ENCODE peak calls at places on chromosomes 5 and 9, in eight cellular contexts. One of them, this sample, is unnamed.

GRCh38 chr5:142435410-142436115 is 110.7 kb upstream of the SPRY4 start:
- DNase-seq in fibroblast of the conjunctiva: no peak
- DNase-seq in iPS-NIHi11: no peak
- DNase-seq in NCI-H1092: no peak
- DNase-seq in SW480: peak; percentile 43
- DNase-seq in central memory CD8-positive, alpha-beta T cell: no peak
- DNase-seq in naive B cell: no peak
- DNase-seq in H4: no peak
- DNase-seq in this sample: no peak

GRCh38 chr9:134811673-134812668 is 68.6 kb upstream of the FCN2 start:
- DNase-seq in H4: no peak
- DNase-seq in central memory CD8-positive, alpha-beta T cell: no peak
- DNase-seq in naive B cell: no peak
- DNase-seq in iPS-NIHi11: no peak
- DNase-seq in SW480: peak; percentile 40
- DNase-seq in fibroblast of the conjunctiva: no peak
- DNase-seq in NCI-H1092: no peak
- DNase-seq in this sample: no peak

GRCh38 chr9:15837079-15837679 is 284.3 kb downstream of the CCDC171 start:
- DNase-seq in H4: peak; percentile 52
- DNase-seq in naive B cell: peak; percentile 13
- DNase-seq in central memory CD8-positive, alpha-beta T cell: no peak
- DNase-seq in NCI-H1092: peak; percentile 27
- DNase-seq in fibroblast of the conjunctiva: peak; percentile 51
- DNase-seq in iPS-NIHi11: peak; percentile 60
- DNase-seq in SW480: peak; percentile 49
- DNase-seq in this sample: peak; percentile 58

GRCh38 chr9:22307013-22307711 is 139.5 kb upstream of the DMRTA1 start:
- DNase-seq in H4: no peak
- DNase-seq in naive B cell: peak; percentile 1
- DNase-seq in central memory CD8-positive, alpha-beta T cell: no peak
- DNase-seq in fibroblast of the conjunctiva: peak; percentile 56
- DNase-seq in NCI-H1092: peak; percentile 75
- DNase-seq in iPS-NIHi11: peak; percentile 32
- DNase-seq in SW480: peak; percentile 59
- DNase-seq in this sample: peak; percentile 67

GRCh38 chr5:88552406-88552805 is 283.8 kb upstream of the TMEM161B start:
- DNase-seq in naive B cell: no peak
- DNase-seq in central memory CD8-positive, alpha-beta T cell: no peak
- DNase-seq in NCI-H1092: no peak
- DNase-seq in H4: no peak
- DNase-seq in fibroblast of the conjunctiva: no peak
- DNase-seq in iPS-NIHi11: no peak
- DNase-seq in SW480: no peak
- DNase-seq in this sample: no peak

GRCh38 chr9:113963017-113963620 is 87.0 kb downstream of the ZNF618 start:
- DNase-seq in H4: peak; percentile 35
- DNase-seq in central memory CD8-positive, alpha-beta T cell: no peak
- DNase-seq in fibroblast of the conjunctiva: no peak
- DNase-seq in SW480: peak; percentile 35
- DNase-seq in iPS-NIHi11: peak; percentile 79
- DNase-seq in NCI-H1092: no peak
- DNase-seq in naive B cell: peak; percentile 12
- DNase-seq in this sample: peak; percentile 17

GRCh38 chr5:176754376-176754942 is 55.9 kb upstream of the UNC5A start:
- DNase-seq in SW480: no peak
- DNase-seq in fibroblast of the conjunctiva: no peak
- DNase-seq in NCI-H1092: no peak
- DNase-seq in central memory CD8-positive, alpha-beta T cell: no peak
- DNase-seq in naive B cell: no peak
- DNase-seq in H4: no peak
- DNase-seq in iPS-NIHi11: no peak
- DNase-seq in this sample: no peak

GRCh38 chr9:99167120-99167519 is 54.6 kb downstream of the ALG2 start:
- DNase-seq in SW480: peak; percentile 4
- DNase-seq in central memory CD8-positive, alpha-beta T cell: no peak
- DNase-seq in fibroblast of the conjunctiva: no peak
- DNase-seq in NCI-H1092: no peak
- DNase-seq in iPS-NIHi11: no peak
- DNase-seq in H4: no peak
- DNase-seq in naive B cell: no peak
- DNase-seq in this sample: no peak

GRCh38 chr9:117737721-117738226 is 33.6 kb downstream of the TLR4 start:
- DNase-seq in H4: no peak
- DNase-seq in fibroblast of the conjunctiva: no peak
- DNase-seq in iPS-NIHi11: no peak
- DNase-seq in SW480: no peak
- DNase-seq in NCI-H1092: no peak
- DNase-seq in naive B cell: no peak
- DNase-seq in central memory CD8-positive, alpha-beta T cell: no peak
- DNase-seq in this sample: no peak

GRCh38 chr9:131469369-131469768 is 33.3 kb upstream of the POMT1 start:
- DNase-seq in naive B cell: no peak
- DNase-seq in H4: no peak
- DNase-seq in SW480: no peak
- DNase-seq in fibroblast of the conjunctiva: no peak
- DNase-seq in iPS-NIHi11: no peak
- DNase-seq in central memory CD8-positive, alpha-beta T cell: no peak
- DNase-seq in NCI-H1092: no peak
- DNase-seq in this sample: no peak

GRCh38 chr5:134255418-134256150 is 29.7 kb upstream of the PPP2CA start:
- DNase-seq in central memory CD8-positive, alpha-beta T cell: no peak
- DNase-seq in H4: no peak
- DNase-seq in naive B cell: no peak
- DNase-seq in iPS-NIHi11: no peak
- DNase-seq in NCI-H1092: no peak
- DNase-seq in SW480: no peak
- DNase-seq in fibroblast of the conjunctiva: no peak
- DNase-seq in this sample: no peak

GRCh38 chr5:91101777-91102379 is 281.2 kb downstream of the ARRDC3 start:
- DNase-seq in H4: peak; percentile 81
- DNase-seq in iPS-NIHi11: peak; percentile 84
- DNase-seq in NCI-H1092: peak; percentile 17
- DNase-seq in central memory CD8-positive, alpha-beta T cell: no peak
- DNase-seq in SW480: peak; percentile 64
- DNase-seq in naive B cell: peak; percentile 45
- DNase-seq in fibroblast of the conjunctiva: peak; percentile 84
- DNase-seq in this sample: peak; percentile 59

GRCh38 chr5:73783823-73784222 is 157.8 kb downstream of the ARHGEF28 start:
- DNase-seq in NCI-H1092: no peak
- DNase-seq in naive B cell: no peak
- DNase-seq in H4: peak; percentile 18
- DNase-seq in central memory CD8-positive, alpha-beta T cell: no peak
- DNase-seq in fibroblast of the conjunctiva: no peak
- DNase-seq in SW480: no peak
- DNase-seq in iPS-NIHi11: no peak
- DNase-seq in this sample: peak; percentile 62

GRCh38 chr9:128908372-128908771 is 12.4 kb upstream of the PHYHD1 start:
- DNase-seq in SW480: no peak
- DNase-seq in H4: no peak
- DNase-seq in central memory CD8-positive, alpha-beta T cell: no peak
- DNase-seq in NCI-H1092: no peak
- DNase-seq in iPS-NIHi11: no peak
- DNase-seq in naive B cell: no peak
- DNase-seq in fibroblast of the conjunctiva: no peak
- DNase-seq in this sample: no peak

GRCh38 chr5:168076561-168076991 is 214.9 kb upstream of the WWC1 start:
- DNase-seq in iPS-NIHi11: peak; percentile 60
- DNase-seq in NCI-H1092: no peak
- DNase-seq in fibroblast of the conjunctiva: peak; percentile 63
- DNase-seq in naive B cell: no peak
- DNase-seq in SW480: peak; percentile 22
- DNase-seq in H4: peak; percentile 67
- DNase-seq in central memory CD8-positive, alpha-beta T cell: no peak
- DNase-seq in this sample: no peak

GRCh38 chr5:137695651-137696428 is 40.0 kb downstream of the KLHL3 start:
- DNase-seq in NCI-H1092: no peak
- DNase-seq in H4: no peak
- DNase-seq in iPS-NIHi11: peak; percentile 17
- DNase-seq in fibroblast of the conjunctiva: no peak
- DNase-seq in central memory CD8-positive, alpha-beta T cell: no peak
- DNase-seq in naive B cell: no peak
- DNase-seq in SW480: no peak
- DNase-seq in this sample: no peak

GRCh38 chr5:169152946-169153345 is 148.0 kb downstream of the SLIT3 start:
- DNase-seq in iPS-NIHi11: no peak
- DNase-seq in SW480: no peak
- DNase-seq in NCI-H1092: no peak
- DNase-seq in H4: no peak
- DNase-seq in central memory CD8-positive, alpha-beta T cell: no peak
- DNase-seq in naive B cell: no peak
- DNase-seq in fibroblast of the conjunctiva: no peak
- DNase-seq in this sample: no peak

GRCh38 chr9:6975198-6975597 is 217.4 kb downstream of the KDM4C start:
- DNase-seq in iPS-NIHi11: no peak
- DNase-seq in SW480: no peak
- DNase-seq in NCI-H1092: no peak
- DNase-seq in naive B cell: no peak
- DNase-seq in H4: no peak
- DNase-seq in fibroblast of the conjunctiva: no peak
- DNase-seq in central memory CD8-positive, alpha-beta T cell: no peak
- DNase-seq in this sample: no peak

GRCh38 chr9:136587145-136587943 is 41.5 kb upstream of the NOTCH1 start:
- DNase-seq in iPS-NIHi11: peak; percentile 67
- DNase-seq in SW480: no peak
- DNase-seq in NCI-H1092: no peak
- DNase-seq in naive B cell: no peak
- DNase-seq in fibroblast of the conjunctiva: peak; percentile 43
- DNase-seq in central memory CD8-positive, alpha-beta T cell: no peak
- DNase-seq in H4: no peak
- DNase-seq in this sample: no peak

GRCh38 chr5:141635646-141636045 is 1.0 kb downstream of the HDAC3 start:
- DNase-seq in fibroblast of the conjunctiva: no peak
- DNase-seq in H4: no peak
- DNase-seq in NCI-H1092: no peak
- DNase-seq in central memory CD8-positive, alpha-beta T cell: no peak
- DNase-seq in naive B cell: no peak
- DNase-seq in iPS-NIHi11: no peak
- DNase-seq in SW480: no peak
- DNase-seq in this sample: no peak

GRCh38 chr9:84343111-84343521 is 2.6 kb upstream of the SLC28A3 start:
- DNase-seq in fibroblast of the conjunctiva: no peak
- DNase-seq in iPS-NIHi11: no peak
- DNase-seq in NCI-H1092: no peak
- DNase-seq in naive B cell: no peak
- DNase-seq in H4: peak; percentile 22
- DNase-seq in central memory CD8-positive, alpha-beta T cell: no peak
- DNase-seq in SW480: no peak
- DNase-seq in this sample: no peak

GRCh38 chr5:178279723-178280438 is 47.3 kb upstream of the PHYKPL start:
- DNase-seq in naive B cell: peak; percentile 24
- DNase-seq in iPS-NIHi11: peak; percentile 96
- DNase-seq in SW480: peak; percentile 64
- DNase-seq in H4: peak; percentile 75
- DNase-seq in fibroblast of the conjunctiva: peak; percentile 55
- DNase-seq in NCI-H1092: peak; percentile 50
- DNase-seq in central memory CD8-positive, alpha-beta T cell: peak; percentile 44
- DNase-seq in this sample: peak; percentile 52

GRCh38 chr5:1108008-1108864 is 3.6 kb downstream of the SLC12A7 start:
- DNase-seq in naive B cell: peak; percentile 45
- DNase-seq in H4: no peak
- DNase-seq in iPS-NIHi11: no peak
- DNase-seq in fibroblast of the conjunctiva: no peak
- DNase-seq in NCI-H1092: no peak
- DNase-seq in SW480: no peak
- DNase-seq in central memory CD8-positive, alpha-beta T cell: no peak
- DNase-seq in this sample: no peak

GRCh38 chr9:92718086-92719001 is 46.3 kb downstream of the BICD2 start:
- DNase-seq in NCI-H1092: no peak
- DNase-seq in fibroblast of the conjunctiva: no peak
- DNase-seq in central memory CD8-positive, alpha-beta T cell: no peak
- DNase-seq in iPS-NIHi11: peak; percentile 14
- DNase-seq in SW480: no peak
- DNase-seq in H4: no peak
- DNase-seq in naive B cell: no peak
- DNase-seq in this sample: no peak

This sample was measured in NCI-H774.